ENCODE peak calls at places on chromosomes 7 and 10, in six cellular contexts. G is fibroblast of the aortic adventitia, Y is mesothelial cell of epicardium, S is B cell, R is GM13976, B is HFF-Myc. I is an unnamed sample.

GRCh38 chr7:5179756-5180155 is 10.3 kb upstream of the WIPI2 start:
- DNase-seq in G (no peak), Y (no peak), S (no peak), R (no peak), B (no peak), I (no peak)

GRCh38 chr7:38186593-38187314 is 8.7 kb downstream of the STARD3NL start:
- DNase-seq in G (peak; percentile 50), Y (no peak), S (no peak), R (no peak), B (no peak), I (no peak)

GRCh38 chr7:76262683-76263402 is 39.6 kb upstream of the HSPB1 start:
- DNase-seq in G (peak; percentile 69), Y (no peak), S (no peak), R (peak; percentile 67), B (peak; percentile 51), I (peak; percentile 64)

GRCh38 chr7:84136336-84136735 is 58.3 kb downstream of the SEMA3A start:
- DNase-seq in G (peak; percentile 34), Y (no peak), S (no peak), R (no peak), B (no peak), I (no peak)

GRCh38 chr10:102644646-102645387 is 538 bp downstream of the TRIM8 start:
- DNase-seq in G (peak; percentile 61), Y (peak; percentile 71), S (peak; percentile 90), R (no peak), B (no peak), I (peak; percentile 85)

GRCh38 chr7:40162516-40162915 is 27.7 kb downstream of the SUGCT start:
- DNase-seq in G (no peak), Y (no peak), S (no peak), R (no peak), B (peak; percentile 4), I (no peak)

GRCh38 chr10:76026176-76026771 is 594.9 kb downstream of the LRMDA start:
- DNase-seq in G (no peak), Y (no peak), S (no peak), R (no peak), B (no peak), I (no peak)

GRCh38 chr10:26773633-26774032 is 76.1 kb downstream of the PDSS1 start:
- DNase-seq in G (no peak), Y (no peak), S (no peak), R (no peak), B (no peak), I (no peak)

GRCh38 chr10:95542761-95543160 is 18.4 kb downstream of the SORBS1 start:
- DNase-seq in G (no peak), Y (no peak), S (no peak), R (no peak), B (no peak), I (no peak)

GRCh38 chr7:27125986-27126394 is 4.6 kb downstream of the HOXA4 start:
- DNase-seq in G (no peak), Y (no peak), S (no peak), R (no peak), B (no peak), I (no peak)

GRCh38 chr7:92769844-92770243 is 66.5 kb downstream of the CDK6 start:
- DNase-seq in G (no peak), Y (no peak), S (no peak), R (no peak), B (no peak), I (no peak)

GRCh38 chr10:114821293-114821914 is at the start of gene FHIP2A:
- DNase-seq in G (peak; percentile 66), Y (peak; percentile 73), S (peak; percentile 72), R (peak; percentile 89), B (no peak), I (peak; percentile 84)

GRCh38 chr10:108427081-108427480 is 1262.6 kb upstream of the SORCS1 start:
- DNase-seq in G (peak; percentile 71), Y (no peak), S (no peak), R (no peak), B (no peak), I (no peak)

GRCh38 chr10:132861116-132861691 is 75.3 kb upstream of the NKX6-2 start:
- DNase-seq in G (no peak), Y (peak; percentile 19), S (no peak), R (no peak), B (no peak), I (no peak)

GRCh38 chr10:102542800-102543418 is 39.1 kb downstream of the SUFU start:
- DNase-seq in G (peak; percentile 50), Y (no peak), S (no peak), R (no peak), B (no peak), I (no peak)

GRCh38 chr7:108660465-108660864 is 90.8 kb downstream of the DNAJB9 start:
- DNase-seq in G (peak; percentile 9), Y (no peak), S (no peak), R (no peak), B (no peak), I (no peak)

GRCh38 chr7:638256-639011 is 88.1 kb upstream of the DNAAF5 start:
- DNase-seq in G (no peak), Y (no peak), S (no peak), R (no peak), B (no peak), I (no peak)

GRCh38 chr10:48459270-48460147 is 145.4 kb downstream of the ARHGAP22 start:
- DNase-seq in G (no peak), Y (no peak), S (peak; percentile 17), R (no peak), B (no peak), I (no peak)

GRCh38 chr7:41492603-41493002 is 210.3 kb downstream of the INHBA start:
- DNase-seq in G (no peak), Y (no peak), S (no peak), R (no peak), B (no peak), I (no peak)

GRCh38 chr10:24849051-24849450 is 103.4 kb downstream of the PRTFDC1 start:
- DNase-seq in G (no peak), Y (no peak), S (no peak), R (no peak), B (no peak), I (no peak)

GRCh38 chr7:105723582-105723981 is 142.3 kb upstream of the EFCAB10 start:
- DNase-seq in G (no peak), Y (no peak), S (no peak), R (no peak), B (no peak), I (no peak)

GRCh38 chr7:92684274-92684673 is 94.1 kb upstream of the FAM133B start:
- DNase-seq in G (no peak), Y (no peak), S (no peak), R (no peak), B (no peak), I (no peak)

GRCh38 chr10:79488303-79488702 is 24.0 kb upstream of the EIF5AL1 start:
- DNase-seq in G (peak; percentile 95), Y (no peak), S (no peak), R (no peak), B (peak; percentile 77), I (no peak)

GRCh38 chr10:102610499-102610898 is 33.8 kb upstream of the TRIM8 start:
- DNase-seq in G (no peak), Y (no peak), S (no peak), R (no peak), B (no peak), I (no peak)

GRCh38 chr10:97608991-97609561 is 19.6 kb downstream of the C10orf62 start:
- DNase-seq in G (no peak), Y (no peak), S (no peak), R (no peak), B (no peak), I (no peak)

GRCh38 chr7:65967361-65968155 is 14.5 kb downstream of the GUSB start:
- DNase-seq in G (no peak), Y (no peak), S (no peak), R (no peak), B (no peak), I (no peak)

GRCh38 chr10:92590623-92591549 is 2.0 kb upstream of the KIF11 start:
- DNase-seq in G (peak; percentile 74), Y (no peak), S (peak; percentile 52), R (peak; percentile 64), B (no peak), I (peak; percentile 38)

GRCh38 chr10:123359539-123359938 is 205.3 kb downstream of the BUB3 start:
- DNase-seq in G (no peak), Y (no peak), S (no peak), R (peak; percentile 48), B (no peak), I (no peak)

GRCh38 chr7:99651290-99651689 is 28.5 kb downstream of the CYP3A5 start:
- DNase-seq in G (no peak), Y (no peak), S (no peak), R (no peak), B (no peak), I (no peak)

GRCh38 chr10:14487511-14487909 is 156.8 kb upstream of the FRMD4A start:
- DNase-seq in G (no peak), Y (no peak), S (no peak), R (no peak), B (no peak), I (no peak)

DNA sequence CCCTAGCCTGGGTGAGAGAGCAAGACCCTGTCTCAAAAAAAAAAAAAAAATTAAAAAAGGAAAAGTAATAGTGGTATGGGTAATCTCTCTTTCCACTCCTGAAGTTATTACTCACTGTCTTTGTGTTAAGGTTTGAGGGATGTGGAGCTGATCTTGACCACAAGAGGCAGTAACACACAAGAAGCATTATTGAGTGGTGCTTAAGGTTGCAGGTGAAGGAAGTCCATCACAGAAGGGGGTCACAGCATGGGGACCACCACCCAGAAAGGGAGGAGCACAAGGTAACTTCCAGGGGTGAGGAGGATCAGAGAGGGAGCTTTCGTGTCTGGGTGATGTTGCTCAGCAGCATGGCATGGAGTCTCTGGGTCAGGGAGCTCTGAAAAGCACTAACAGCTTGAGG is 100.2 kb upstream of the DNAJC1 start:
- DNase-seq in G (peak; percentile 7), Y (no peak), S (no peak), R (peak; percentile 27), B (no peak), I (no peak)
- TF ChIP-seq CTCF in G (peak; percentile 23), Y (no peak), S (peak; percentile 47), R (no peak), B (peak; percentile 32), I (peak; percentile 40)

GRCh38 chr10:86644412-86645110 is 9.8 kb upstream of the OPN4 start:
- DNase-seq in G (peak; percentile 23), Y (no peak), S (no peak), R (peak; percentile 37), B (no peak), I (peak; percentile 39)
- TF ChIP-seq CTCF in G (no peak), Y (no peak), S (no peak), R (peak; percentile 27), B (no peak), I (no peak)

GRCh38 chr7:30881448-30881847 is 30.2 kb upstream of the AQP1 start:
- DNase-seq in G (no peak), Y (no peak), S (no peak), R (no peak), B (no peak), I (no peak)
- TF ChIP-seq CTCF in G (no peak), Y (no peak), S (no peak), R (no peak), B (no peak), I (no peak)

DNA sequence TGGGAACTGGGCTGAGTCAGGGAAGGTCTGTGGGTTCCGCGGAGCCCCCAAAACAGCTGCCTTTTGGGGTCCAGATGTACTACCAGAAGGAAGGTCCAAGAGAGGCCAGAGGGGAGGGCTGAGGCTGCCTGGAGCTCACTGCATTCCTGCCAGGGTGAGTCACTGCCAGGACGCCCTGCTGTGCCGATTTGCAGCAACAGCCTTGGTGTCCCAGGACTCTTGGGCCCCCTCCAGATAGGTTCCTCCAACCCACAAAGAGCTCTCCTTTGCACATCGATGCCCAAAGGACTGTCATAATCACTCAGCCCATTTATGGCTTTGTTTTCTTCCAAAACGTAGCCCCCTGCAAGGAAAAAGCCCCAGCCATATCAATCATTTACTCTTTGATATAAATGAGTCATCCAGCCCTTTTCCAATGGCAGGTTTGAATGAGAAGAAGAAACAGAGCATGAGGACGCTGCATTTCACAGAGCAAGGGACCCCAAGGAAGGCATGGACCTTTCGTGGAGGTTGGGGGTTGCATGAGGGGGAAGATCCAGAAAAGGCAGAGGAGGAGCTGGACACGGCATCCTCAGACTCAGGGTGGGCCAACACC is 32.2 kb upstream of the COL13A1 start:
- DNase-seq in G (peak; percentile 62), Y (no peak), S (no peak), R (no peak), B (peak; percentile 75), I (no peak)
- TF ChIP-seq CTCF in G (no peak), Y (no peak), S (no peak), R (no peak), B (no peak), I (no peak)

I was measured in activated CD8-positive, alpha-beta T cell treated with anti-CD3 and anti-CD28 coated beads for 36 hours.